ENCODE peak calls at places on chromosome 3, in six cellular contexts. N, F, Y, A, I and B are unnamed samples.

GRCh38 chr3:24290596-24290995 is 204.1 kb downstream of the THRB start:
- DNase-seq in N (no peak), F (no peak), Y (no peak), A (no peak), I (no peak), B (no peak)

GRCh38 chr3:8712871-8713360 is 20.7 kb upstream of the CAV3 start:
- DNase-seq in N (no peak), F (no peak), Y (no peak), A (no peak), I (peak), B (no peak)

GRCh38 chr3:152405915-152406802 is 137.4 kb downstream of the MBNL1 start:
- DNase-seq in N (no peak), F (peak), Y (no peak), A (peak), I (peak), B (no peak)

GRCh38 chr3:184155644-184156521 is 706 bp downstream of the DVL3 start:
- DNase-seq in N (peak), F (peak), Y (peak), A (peak), I (no peak), B (no peak)

GRCh38 chr3:45225465-45226205 is 452 bp downstream of the TMEM158 start:
- DNase-seq in N (no peak), F (no peak), Y (peak), A (no peak), I (no peak), B (no peak)

GRCh38 chr3:127074900-127075360 is 92.0 kb downstream of the PLXNA1 start:
- DNase-seq in N (no peak), F (peak), Y (no peak), A (peak), I (peak), B (no peak)

GRCh38 chr3:20060924-20061323 is 20.7 kb downstream of the KAT2B start:
- DNase-seq in N (no peak), F (no peak), Y (no peak), A (peak), I (no peak), B (no peak)

GRCh38 chr3:101216710-101217457 is 103.5 kb downstream of the IMPG2 start:
- DNase-seq in N (peak), F (peak), Y (no peak), A (peak), I (no peak), B (no peak)

GRCh38 chr3:90091557-90091956 is 984.1 kb downstream of the EPHA3 start:
- DNase-seq in N (peak), F (peak), Y (peak), A (peak), I (no peak), B (no peak)

GRCh38 chr3:27451845-27452244 is 32.3 kb downstream of the SLC4A7 start:
- DNase-seq in N (no peak), F (no peak), Y (no peak), A (no peak), I (no peak), B (no peak)

GRCh38 chr3:150691414-150692040 is 12.2 kb downstream of the ERICH6 start:
- DNase-seq in N (no peak), F (no peak), Y (no peak), A (no peak), I (no peak), B (no peak)

DNA sequence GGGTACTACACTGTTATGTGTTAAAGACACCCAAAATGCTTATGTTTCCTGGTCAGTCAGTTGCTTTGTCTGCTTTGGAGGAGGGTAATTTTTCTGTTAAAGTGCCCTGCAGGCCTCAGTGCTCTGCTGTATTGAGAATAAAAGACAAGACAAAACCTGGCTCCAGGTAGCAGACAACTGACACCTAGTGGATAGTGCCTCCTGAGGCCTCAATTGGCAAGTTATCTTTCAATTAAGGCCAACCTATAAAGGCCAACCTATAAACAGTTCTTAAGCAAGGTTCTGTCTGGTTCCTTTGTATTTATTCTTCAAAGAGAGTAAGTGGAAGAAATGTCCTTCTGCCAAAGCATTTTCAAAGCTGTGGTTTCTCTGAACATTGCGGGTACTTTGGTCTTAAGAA is 773.8 kb downstream of the MECOM start:
- DNase-seq in N (no peak), F (no peak), Y (no peak), A (no peak), I (no peak), B (no peak)
- TF ChIP-seq CTCF in N (no peak), F (peak), Y (no peak), A (no peak), I (no peak), B (no peak)

DNA sequence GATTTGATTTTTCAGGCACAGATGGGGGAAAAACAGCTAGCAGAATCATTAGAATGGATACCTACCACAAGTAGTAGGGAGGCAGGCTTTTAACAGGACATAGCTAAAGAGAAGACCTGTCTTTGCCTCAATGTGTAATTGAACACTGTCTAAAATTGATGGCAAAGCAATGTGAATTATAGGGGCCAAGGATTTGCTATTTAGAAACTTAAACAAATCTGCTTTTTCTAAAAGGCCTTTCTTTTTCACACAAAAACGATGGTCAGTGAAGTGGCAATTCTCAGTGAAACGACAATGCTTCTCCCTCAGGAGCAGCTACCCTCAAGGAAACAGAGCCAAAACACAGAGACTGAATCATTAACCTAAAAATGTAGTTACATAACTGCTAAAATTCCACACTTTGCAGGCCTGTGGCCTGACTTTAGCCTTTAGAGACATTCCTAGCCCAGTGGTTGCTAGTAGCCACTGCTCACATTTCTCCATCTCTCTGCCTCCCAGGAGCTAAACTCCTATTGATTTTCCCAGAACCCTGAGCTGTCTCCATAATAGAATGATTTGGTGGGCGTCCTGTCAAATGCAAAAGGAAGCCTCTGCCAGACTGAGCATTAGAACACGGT is 630.2 kb upstream of the KCNMB2 start:
- DNase-seq in N (no peak), F (peak), Y (peak), A (peak), I (no peak), B (no peak)
- TF ChIP-seq CTCF in N (no peak), F (no peak), Y (peak), A (peak), I (no peak), B (no peak)

GRCh38 chr3:86774082-86774691 is 216.8 kb downstream of the VGLL3 start:
- DNase-seq in N (no peak), F (peak), Y (peak), A (peak), I (no peak), B (no peak)
- TF ChIP-seq CTCF in N (peak), F (peak), Y (peak), A (peak), I (peak), B (peak)

DNA sequence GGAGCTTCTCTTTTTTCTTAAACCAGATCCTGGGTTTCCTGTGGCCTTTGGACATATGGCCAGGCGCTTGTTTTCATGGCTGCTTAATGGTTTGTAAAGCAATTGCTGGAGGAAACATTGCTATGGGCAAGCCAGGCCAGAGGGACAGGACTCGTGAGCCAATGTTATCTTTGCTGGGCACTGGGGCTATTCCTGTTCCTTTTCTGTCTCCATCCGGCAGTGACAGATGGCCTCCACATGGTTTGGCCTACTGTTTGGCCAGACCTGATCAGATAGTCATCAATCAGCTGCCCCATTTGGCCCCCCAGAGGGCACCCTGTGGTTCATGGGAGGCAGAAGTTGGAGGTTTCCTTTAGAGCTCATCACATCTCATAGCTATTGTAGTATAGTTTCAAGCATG is 326.1 kb upstream of the ROPN1 start:
- DNase-seq in N (no peak), F (no peak), Y (no peak), A (no peak), I (no peak), B (no peak)
- TF ChIP-seq CTCF in N (no peak), F (no peak), Y (no peak), A (no peak), I (no peak), B (no peak)

GRCh38 chr3:54954019-54954418 is 26.2 kb upstream of the LRTM1 start:
- DNase-seq in N (no peak), F (peak), Y (no peak), A (peak), I (peak), B (no peak)
- TF ChIP-seq CTCF in N (no peak), F (no peak), Y (no peak), A (peak), I (no peak), B (no peak)

DNA sequence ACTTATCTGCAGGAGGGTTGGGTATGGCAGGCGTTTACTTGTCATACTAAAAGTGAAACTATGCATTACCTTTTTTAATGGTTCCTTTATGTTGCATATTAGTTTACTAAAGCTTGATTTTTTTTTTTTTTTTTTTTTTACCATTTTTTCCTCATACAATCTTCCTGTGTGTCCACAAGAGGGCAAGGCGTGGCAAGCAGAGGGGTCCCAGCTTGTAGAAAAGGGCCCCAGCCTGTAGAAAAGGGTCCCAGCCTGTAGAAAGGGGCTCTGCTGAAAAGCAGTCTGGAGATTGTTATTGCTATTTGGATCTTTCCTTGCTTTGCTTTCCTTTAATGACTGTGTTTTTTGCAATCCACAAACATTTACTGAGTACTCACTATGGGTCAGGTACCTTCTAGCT is 21.9 kb downstream of the MKRN2 start:
- DNase-seq in N (no peak), F (no peak), Y (no peak), A (no peak), I (no peak), B (no peak)
- TF ChIP-seq CTCF in N (no peak), F (peak), Y (peak), A (peak), I (no peak), B (peak)

GRCh38 chr3:62233065-62233464 is 140.3 kb downstream of the FEZF2 start:
- DNase-seq in N (no peak), F (no peak), Y (no peak), A (no peak), I (no peak), B (no peak)

GRCh38 chr3:62229201-62229600 is 144.1 kb downstream of the FEZF2 start:
- DNase-seq in N (no peak), F (peak), Y (no peak), A (no peak), I (no peak), B (no peak)

GRCh38 chr3:62226601-62227339 is 146.6 kb downstream of the FEZF2 start:
- DNase-seq in N (no peak), F (no peak), Y (no peak), A (no peak), I (no peak), B (no peak)

GRCh38 chr3:62228467-62228866 is 144.9 kb downstream of the FEZF2 start:
- DNase-seq in N (no peak), F (no peak), Y (no peak), A (no peak), I (no peak), B (no peak)

GRCh38 chr3:62229908-62230307 is 143.4 kb downstream of the FEZF2 start:
- DNase-seq in N (no peak), F (peak), Y (no peak), A (no peak), I (peak), B (no peak)
- TF ChIP-seq CTCF in N (no peak), F (peak), Y (peak), A (peak), I (peak), B (peak)

GRCh38 chr3:39103324-39103693 is 4.1 kb downstream of the GORASP1 start:
- DNase-seq in N (no peak), F (no peak), Y (no peak), A (no peak), I (no peak), B (no peak)
- TF ChIP-seq CTCF in N (no peak), F (no peak), Y (no peak), A (peak), I (peak), B (no peak)

GRCh38 chr3:63661242-63661641 is 8.8 kb downstream of the SNTN start:
- DNase-seq in N (no peak), F (no peak), Y (no peak), A (no peak), I (no peak), B (no peak)
- TF ChIP-seq CTCF in N (no peak), F (peak), Y (no peak), A (peak), I (peak), B (peak)